ENCODE peak calls at places on chromosomes 12 and 14, in six cellular contexts. One of them, this sample, is unnamed.

GRCh38 chr14:36129181-36129580 is 47.3 kb downstream of the PTCSC3 start:
- DNase-seq in activated B cell treated with CpG ODN at 0.5 μM for 24 hours: no peak
- DNase-seq in globus pallidus: no peak
- DNase-seq in RPMI8226: no peak
- DNase-seq in lower leg skin: no peak
- DNase-seq in NCI-H1930: no peak
- DNase-seq in this sample: no peak

GRCh38 chr14:105537580-105538474 is 11.4 kb downstream of the TMEM121 start:
- DNase-seq in NCI-H1930: peak
- DNase-seq in lower leg skin: no peak
- DNase-seq in RPMI8226: peak
- DNase-seq in globus pallidus: no peak
- DNase-seq in activated B cell treated with CpG ODN at 0.5 μM for 24 hours: peak
- DNase-seq in this sample: peak

GRCh38 chr14:101476931-101477553 is 84.3 kb upstream of the DIO3 start:
- DNase-seq in globus pallidus: no peak
- DNase-seq in activated B cell treated with CpG ODN at 0.5 μM for 24 hours: no peak
- DNase-seq in RPMI8226: peak
- DNase-seq in lower leg skin: no peak
- DNase-seq in NCI-H1930: no peak
- DNase-seq in this sample: peak

GRCh38 chr14:59146941-59147470 is 41.5 kb upstream of the DAAM1 start:
- DNase-seq in activated B cell treated with CpG ODN at 0.5 μM for 24 hours: no peak
- DNase-seq in lower leg skin: no peak
- DNase-seq in globus pallidus: no peak
- DNase-seq in RPMI8226: no peak
- DNase-seq in NCI-H1930: peak
- DNase-seq in this sample: peak

GRCh38 chr14:61102549-61103466 is 121.8 kb downstream of the SLC38A6 start:
- DNase-seq in globus pallidus: no peak
- DNase-seq in NCI-H1930: no peak
- DNase-seq in RPMI8226: no peak
- DNase-seq in lower leg skin: no peak
- DNase-seq in activated B cell treated with CpG ODN at 0.5 μM for 24 hours: no peak
- DNase-seq in this sample: no peak

GRCh38 chr12:92794814-92795213 is 92.0 kb downstream of the PLEKHG7 start:
- DNase-seq in activated B cell treated with CpG ODN at 0.5 μM for 24 hours: no peak
- DNase-seq in globus pallidus: no peak
- DNase-seq in lower leg skin: no peak
- DNase-seq in RPMI8226: no peak
- DNase-seq in NCI-H1930: no peak
- DNase-seq in this sample: no peak

GRCh38 chr14:78974691-78975090 is 804.5 kb downstream of the NRXN3 start:
- DNase-seq in globus pallidus: no peak
- DNase-seq in RPMI8226: no peak
- DNase-seq in NCI-H1930: no peak
- DNase-seq in activated B cell treated with CpG ODN at 0.5 μM for 24 hours: no peak
- DNase-seq in lower leg skin: no peak
- DNase-seq in this sample: no peak

GRCh38 chr12:107134558-107134957 is 41.2 kb upstream of the CRY1 start:
- DNase-seq in RPMI8226: peak
- DNase-seq in globus pallidus: no peak
- DNase-seq in NCI-H1930: peak
- DNase-seq in lower leg skin: no peak
- DNase-seq in activated B cell treated with CpG ODN at 0.5 μM for 24 hours: no peak
- DNase-seq in this sample: no peak

GRCh38 chr12:116339800-116340371 is 62.4 kb upstream of the MED13L start:
- DNase-seq in NCI-H1930: no peak
- DNase-seq in lower leg skin: no peak
- DNase-seq in globus pallidus: no peak
- DNase-seq in RPMI8226: no peak
- DNase-seq in activated B cell treated with CpG ODN at 0.5 μM for 24 hours: no peak
- DNase-seq in this sample: no peak

GRCh38 chr12:132711169-132711843 is 664 bp downstream of the PGAM5 start:
- DNase-seq in RPMI8226: peak
- DNase-seq in lower leg skin: no peak
- DNase-seq in activated B cell treated with CpG ODN at 0.5 μM for 24 hours: no peak
- DNase-seq in globus pallidus: no peak
- DNase-seq in NCI-H1930: no peak
- DNase-seq in this sample: peak

GRCh38 chr12:52892974-52893373 is 11.9 kb downstream of the KRT8 start:
- DNase-seq in NCI-H1930: no peak
- DNase-seq in globus pallidus: no peak
- DNase-seq in activated B cell treated with CpG ODN at 0.5 μM for 24 hours: no peak
- DNase-seq in RPMI8226: no peak
- DNase-seq in lower leg skin: no peak
- DNase-seq in this sample: no peak

GRCh38 chr12:113090740-113091139 is 34.2 kb downstream of the DTX1 start:
- DNase-seq in RPMI8226: no peak
- DNase-seq in activated B cell treated with CpG ODN at 0.5 μM for 24 hours: no peak
- DNase-seq in NCI-H1930: no peak
- DNase-seq in lower leg skin: no peak
- DNase-seq in globus pallidus: no peak
- DNase-seq in this sample: no peak

GRCh38 chr12:71892059-71892458 is 46.6 kb upstream of the TPH2 start:
- DNase-seq in RPMI8226: no peak
- DNase-seq in globus pallidus: no peak
- DNase-seq in lower leg skin: no peak
- DNase-seq in NCI-H1930: no peak
- DNase-seq in activated B cell treated with CpG ODN at 0.5 μM for 24 hours: no peak
- DNase-seq in this sample: no peak

GRCh38 chr14:92744198-92744597 is 4.2 kb downstream of the LGMN start:
- DNase-seq in RPMI8226: no peak
- DNase-seq in lower leg skin: no peak
- DNase-seq in NCI-H1930: no peak
- DNase-seq in globus pallidus: no peak
- DNase-seq in activated B cell treated with CpG ODN at 0.5 μM for 24 hours: no peak
- DNase-seq in this sample: no peak

GRCh38 chr14:100898935-100899840 is 4.3 kb downstream of the RTL1 start:
- DNase-seq in lower leg skin: peak
- DNase-seq in NCI-H1930: no peak
- DNase-seq in RPMI8226: no peak
- DNase-seq in activated B cell treated with CpG ODN at 0.5 μM for 24 hours: no peak
- DNase-seq in globus pallidus: no peak
- DNase-seq in this sample: no peak

GRCh38 chr12:92396647-92397258 is 251.1 kb upstream of the BTG1 start:
- DNase-seq in NCI-H1930: no peak
- DNase-seq in lower leg skin: peak
- DNase-seq in RPMI8226: no peak
- DNase-seq in globus pallidus: no peak
- DNase-seq in activated B cell treated with CpG ODN at 0.5 μM for 24 hours: no peak
- DNase-seq in this sample: no peak

GRCh38 chr14:85197976-85198375 is 332.0 kb upstream of the FLRT2 start:
- DNase-seq in globus pallidus: no peak
- DNase-seq in lower leg skin: no peak
- DNase-seq in NCI-H1930: no peak
- DNase-seq in activated B cell treated with CpG ODN at 0.5 μM for 24 hours: no peak
- DNase-seq in RPMI8226: no peak
- DNase-seq in this sample: no peak

GRCh38 chr14:68947802-68948201 is 31.3 kb downstream of the ACTN1 start:
- DNase-seq in globus pallidus: no peak
- DNase-seq in activated B cell treated with CpG ODN at 0.5 μM for 24 hours: no peak
- DNase-seq in lower leg skin: peak
- DNase-seq in NCI-H1930: no peak
- DNase-seq in RPMI8226: no peak
- DNase-seq in this sample: no peak

GRCh38 chr14:101626331-101626730 is 65.0 kb downstream of the DIO3 start:
- DNase-seq in activated B cell treated with CpG ODN at 0.5 μM for 24 hours: no peak
- DNase-seq in globus pallidus: no peak
- DNase-seq in lower leg skin: no peak
- DNase-seq in NCI-H1930: no peak
- DNase-seq in RPMI8226: no peak
- DNase-seq in this sample: no peak

GRCh38 chr12:67068773-67069450 is 200.2 kb upstream of the CAND1 start:
- DNase-seq in activated B cell treated with CpG ODN at 0.5 μM for 24 hours: peak
- DNase-seq in NCI-H1930: peak
- DNase-seq in globus pallidus: no peak
- DNase-seq in lower leg skin: no peak
- DNase-seq in RPMI8226: peak
- DNase-seq in this sample: peak

GRCh38 chr14:103071544-103072251 is 12.3 kb upstream of the LBHD2 start:
- DNase-seq in lower leg skin: no peak
- DNase-seq in activated B cell treated with CpG ODN at 0.5 μM for 24 hours: no peak
- DNase-seq in globus pallidus: no peak
- DNase-seq in RPMI8226: no peak
- DNase-seq in NCI-H1930: no peak
- DNase-seq in this sample: no peak

GRCh38 chr12:49565119-49565955 is 2.6 kb downstream of the MCRS1 start:
- DNase-seq in NCI-H1930: no peak
- DNase-seq in RPMI8226: no peak
- DNase-seq in activated B cell treated with CpG ODN at 0.5 μM for 24 hours: no peak
- DNase-seq in lower leg skin: no peak
- DNase-seq in globus pallidus: no peak
- DNase-seq in this sample: no peak

GRCh38 chr12:6548556-6549378 is 7.1 kb downstream of the IFFO1 start:
- DNase-seq in NCI-H1930: no peak
- DNase-seq in activated B cell treated with CpG ODN at 0.5 μM for 24 hours: no peak
- DNase-seq in RPMI8226: no peak
- DNase-seq in lower leg skin: no peak
- DNase-seq in globus pallidus: no peak
- DNase-seq in this sample: no peak

GRCh38 chr12:110861729-110862128 is 14.9 kb downstream of the CCDC63 start:
- DNase-seq in globus pallidus: no peak
- DNase-seq in RPMI8226: peak
- DNase-seq in NCI-H1930: no peak
- DNase-seq in lower leg skin: no peak
- DNase-seq in activated B cell treated with CpG ODN at 0.5 μM for 24 hours: no peak
- DNase-seq in this sample: no peak

GRCh38 chr14:87896393-87897380 is 96.3 kb downstream of the GALC start:
- DNase-seq in NCI-H1930: peak
- DNase-seq in RPMI8226: peak
- DNase-seq in activated B cell treated with CpG ODN at 0.5 μM for 24 hours: no peak
- DNase-seq in globus pallidus: peak
- DNase-seq in lower leg skin: no peak
- DNase-seq in this sample: peak

GRCh38 chr14:37202265-37202664 is 4.5 kb downstream of the MIPOL1 start:
- DNase-seq in activated B cell treated with CpG ODN at 0.5 μM for 24 hours: no peak
- DNase-seq in NCI-H1930: no peak
- DNase-seq in RPMI8226: no peak
- DNase-seq in globus pallidus: no peak
- DNase-seq in lower leg skin: no peak
- DNase-seq in this sample: no peak

GRCh38 chr12:30939234-30939633 is 12.7 kb downstream of the TSPAN11 start:
- DNase-seq in lower leg skin: no peak
- DNase-seq in NCI-H1930: no peak
- DNase-seq in globus pallidus: no peak
- DNase-seq in RPMI8226: peak
- DNase-seq in activated B cell treated with CpG ODN at 0.5 μM for 24 hours: no peak
- DNase-seq in this sample: no peak

GRCh38 chr14:84655014-84655413 is 874.9 kb upstream of the FLRT2 start:
- DNase-seq in RPMI8226: no peak
- DNase-seq in globus pallidus: no peak
- DNase-seq in lower leg skin: no peak
- DNase-seq in activated B cell treated with CpG ODN at 0.5 μM for 24 hours: no peak
- DNase-seq in NCI-H1930: no peak
- DNase-seq in this sample: no peak

GRCh38 chr14:58238252-58239247 is 6.1 kb upstream of the PSMA3 start:
- DNase-seq in globus pallidus: peak
- DNase-seq in NCI-H1930: no peak
- DNase-seq in lower leg skin: no peak
- DNase-seq in RPMI8226: no peak
- DNase-seq in activated B cell treated with CpG ODN at 0.5 μM for 24 hours: no peak
- DNase-seq in this sample: peak

GRCh38 chr12:80924437-80924836 is 13.3 kb downstream of the LIN7A start:
- DNase-seq in NCI-H1930: no peak
- DNase-seq in activated B cell treated with CpG ODN at 0.5 μM for 24 hours: no peak
- DNase-seq in lower leg skin: no peak
- DNase-seq in globus pallidus: no peak
- DNase-seq in RPMI8226: no peak
- DNase-seq in this sample: no peak

GRCh38 chr14:55707365-55707804 is 127.4 kb downstream of the KTN1 start:
- DNase-seq in RPMI8226: peak
- DNase-seq in NCI-H1930: no peak
- DNase-seq in globus pallidus: peak
- DNase-seq in activated B cell treated with CpG ODN at 0.5 μM for 24 hours: no peak
- DNase-seq in lower leg skin: no peak
- DNase-seq in this sample: peak

GRCh38 chr14:85479771-85480170 is 50.2 kb upstream of the FLRT2 start:
- DNase-seq in NCI-H1930: no peak
- DNase-seq in RPMI8226: no peak
- DNase-seq in lower leg skin: no peak
- DNase-seq in globus pallidus: no peak
- DNase-seq in activated B cell treated with CpG ODN at 0.5 μM for 24 hours: no peak
- DNase-seq in this sample: no peak

GRCh38 chr14:21940887-21941855 is 267.6 kb upstream of the OR4E1 start:
- DNase-seq in lower leg skin: no peak
- DNase-seq in RPMI8226: peak
- DNase-seq in globus pallidus: peak
- DNase-seq in NCI-H1930: peak
- DNase-seq in activated B cell treated with CpG ODN at 0.5 μM for 24 hours: no peak
- DNase-seq in this sample: peak

GRCh38 chr14:72618424-72618823 is 275.5 kb downstream of the DPF3 start:
- DNase-seq in activated B cell treated with CpG ODN at 0.5 μM for 24 hours: no peak
- DNase-seq in NCI-H1930: no peak
- DNase-seq in globus pallidus: no peak
- DNase-seq in lower leg skin: no peak
- DNase-seq in RPMI8226: no peak
- DNase-seq in this sample: no peak

GRCh38 chr12:96617178-96617577 is 127.8 kb downstream of the CFAP54 start:
- DNase-seq in RPMI8226: peak
- DNase-seq in NCI-H1930: no peak
- DNase-seq in activated B cell treated with CpG ODN at 0.5 μM for 24 hours: no peak
- DNase-seq in lower leg skin: no peak
- DNase-seq in globus pallidus: no peak
- DNase-seq in this sample: no peak

GRCh38 chr14:30842431-30842830 is 31.9 kb upstream of the COCH start:
- DNase-seq in NCI-H1930: no peak
- DNase-seq in lower leg skin: no peak
- DNase-seq in RPMI8226: no peak
- DNase-seq in globus pallidus: no peak
- DNase-seq in activated B cell treated with CpG ODN at 0.5 μM for 24 hours: no peak
- DNase-seq in this sample: no peak

GRCh38 chr12:118840399-118840798 is 140.9 kb upstream of the SRRM4 start:
- DNase-seq in activated B cell treated with CpG ODN at 0.5 μM for 24 hours: no peak
- DNase-seq in lower leg skin: no peak
- DNase-seq in globus pallidus: no peak
- DNase-seq in NCI-H1930: no peak
- DNase-seq in RPMI8226: peak
- DNase-seq in this sample: no peak

GRCh38 chr12:95605087-95605486 is 53.8 kb upstream of the USP44 start:
- DNase-seq in NCI-H1930: no peak
- DNase-seq in globus pallidus: no peak
- DNase-seq in RPMI8226: no peak
- DNase-seq in lower leg skin: no peak
- DNase-seq in activated B cell treated with CpG ODN at 0.5 μM for 24 hours: no peak
- DNase-seq in this sample: no peak